ENCODE peak calls at places on chromosomes 13 and 19, in four cellular contexts. H is K562, U is HepG2, E is GM12878. G is an unnamed sample.

GRCh38 chr19:3880471-3881271 is at the start of gene ATCAY:
- DNase-seq in U (no peak), E (no peak), H (no peak), G (no peak)

GRCh38 chr19:37979547-37980082 is 72.6 kb downstream of the SIPA1L3 start:
- DNase-seq in H (no peak), U (peak), E (peak), G (no peak)

GRCh38 chr13:101626925-101627555 is 174.6 kb downstream of the ITGBL1 start:
- DNase-seq in E (peak), U (no peak), H (no peak), G (no peak)

GRCh38 chr19:31892060-31892459 is 453.4 kb upstream of the ZNF507 start:
- DNase-seq in U (no peak), E (no peak), H (no peak), G (no peak)

GRCh38 chr13:40813662-40814454 is 24.4 kb downstream of the SLC25A15 start:
- DNase-seq in H (peak), U (peak), E (no peak), G (no peak)

GRCh38 chr19:31841755-31842154 is 492.5 kb upstream of the TSHZ3 start:
- DNase-seq in E (no peak), H (no peak), U (no peak), G (no peak)

GRCh38 chr13:36685912-36686311 is 12.1 kb downstream of the SERTM1 start:
- DNase-seq in E (no peak), H (no peak), U (no peak), G (no peak)

GRCh38 chr19:8832132-8833021 is at the start of the genes MBD3L1 and ZNF558:
- DNase-seq in E (peak), U (peak), H (peak), G (peak)

GRCh38 chr19:16328824-16329482 is 4.3 kb downstream of the KLF2 start:
- DNase-seq in H (peak), U (no peak), E (no peak), G (no peak)

GRCh38 chr13:70088926-70089325 is 18.7 kb upstream of the ATXN8OS start:
- DNase-seq in E (no peak), H (no peak), U (no peak), G (no peak)

GRCh38 chr13:96817336-96817941 is 176.8 kb downstream of the OXGR1 start:
- DNase-seq in E (no peak), H (peak), U (peak), G (peak)

GRCh38 chr19:16446108-16447014 is 25.4 kb downstream of the EPS15L1 start:
- DNase-seq in U (no peak), H (no peak), E (peak), G (no peak)

GRCh38 chr19:49767380-49767779 is 579 bp downstream of the AP2A1 start:
- DNase-seq in U (no peak), H (no peak), E (no peak), G (no peak)

GRCh38 chr19:15292847-15293582 is 39.3 kb downstream of the BRD4 start:
- DNase-seq in U (no peak), E (no peak), H (no peak), G (no peak)

GRCh38 chr13:21674271-21675009 is 3.6 kb downstream of the FGF9 start:
- DNase-seq in H (no peak), E (no peak), U (no peak), G (no peak)

GRCh38 chr19:32874605-32875004 is 5.0 kb upstream of the SLC7A9 start:
- DNase-seq in H (no peak), E (no peak), U (no peak), G (no peak)

GRCh38 chr13:70890289-70890688 is 782.0 kb upstream of the KLHL1 start:
- DNase-seq in H (no peak), E (no peak), U (peak), G (no peak)

DNA sequence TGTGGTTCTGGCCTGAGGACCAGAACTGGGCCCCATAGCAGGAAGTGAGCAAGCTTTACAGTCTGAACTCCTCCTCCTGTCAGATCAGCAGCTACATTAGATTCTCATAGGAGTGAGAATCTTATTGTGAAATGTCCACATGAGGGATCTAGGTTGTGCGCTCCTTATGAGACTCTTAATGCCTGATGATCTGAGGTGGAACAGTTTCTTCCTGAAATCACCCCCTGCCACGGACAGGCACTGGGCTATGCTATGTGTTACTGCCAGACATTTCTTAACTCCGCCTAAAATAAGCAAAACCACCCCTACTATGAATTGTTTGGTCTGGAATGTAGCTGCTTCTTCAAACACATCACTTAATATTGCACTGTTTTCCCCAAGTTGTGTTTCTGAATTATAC is 4.6 kb downstream of the FBXL3 start:
- DNase-seq in H (no peak), E (no peak), U (no peak), G (no peak)
- TF ChIP-seq MAX in H (no peak), E (no peak), U (no peak), G (no peak)

GRCh38 chr19:48695743-48696352 is at the start of gene FUT2:
- DNase-seq in H (no peak), U (no peak), E (no peak), G (no peak)
- TF ChIP-seq POLR2A in H (no peak), U (no peak), E (no peak), G (no peak)

GRCh38 chr19:48644839-48645651 is 942 bp downstream of the CA11 start:
- DNase-seq in H (peak), U (peak), E (no peak), G (peak)
- TF ChIP-seq JUNB in H (no peak), U (no peak), E (no peak), G (no peak)

GRCh38 chr19:18660939-18661338 is 22.5 kb upstream of the CRTC1 start:
- DNase-seq in U (no peak), E (no peak), H (no peak), G (no peak)

GRCh38 chr19:18661346-18661745 is 22.1 kb upstream of the CRTC1 start:
- DNase-seq in U (no peak), E (no peak), H (no peak), G (no peak)

GRCh38 chr19:18659281-18660050 is 22.6 kb downstream of the KLHL26 start:
- DNase-seq in E (no peak), U (no peak), H (no peak), G (no peak)

GRCh38 chr19:18658366-18658855 is 21.6 kb downstream of the KLHL26 start:
- DNase-seq in E (no peak), U (no peak), H (no peak), G (no peak)

GRCh38 chr19:18660051-18660910 is 23.2 kb upstream of the CRTC1 start:
- DNase-seq in H (peak), U (no peak), E (no peak), G (peak)
- TF ChIP-seq MAX in H (no peak), U (no peak), E (no peak), G (no peak)

GRCh38 chr19:57558525-57558924 is 1.1 kb downstream of the ZNF550 start:
- DNase-seq in U (peak), H (peak), E (no peak), G (no peak)

GRCh38 chr19:57560049-57560491 is 407 bp upstream of the ZNF550 start:
- DNase-seq in U (no peak), E (no peak), H (no peak), G (no peak)

GRCh38 chr19:57559008-57559403 is 657 bp downstream of the ZNF550 start:
- DNase-seq in H (peak), E (no peak), U (peak), G (peak)

GRCh38 chr19:57563547-57563946 is 3.9 kb upstream of the ZNF550 start:
- DNase-seq in H (peak), U (no peak), E (no peak), G (no peak)

GRCh38 chr19:57559404-57560025 is at the start of gene ZNF550:
- DNase-seq in E (peak), H (peak), U (peak), G (peak)
- TF ChIP-seq POLR2A in E (peak), H (peak), U (peak), G (peak)

GRCh38 chr13:79267560-79267959 is 138.5 kb downstream of the RBM26 start:
- DNase-seq in E (no peak), U (no peak), H (no peak), G (no peak)
- TF ChIP-seq JUNB in E (no peak), U (no peak), H (no peak), G (no peak)

GRCh38 chr13:77521595-77522367 is 13.7 kb upstream of the SCEL start:
- DNase-seq in U (no peak), E (no peak), H (no peak), G (peak)

GRCh38 chr13:77522444-77522843 is 13.1 kb upstream of the SCEL start:
- DNase-seq in U (no peak), H (no peak), E (no peak), G (no peak)

GRCh38 chr13:77523386-77523785 is 12.1 kb upstream of the SCEL start:
- DNase-seq in E (no peak), U (no peak), H (no peak), G (no peak)

GRCh38 chr13:77519808-77520207 is 15.7 kb upstream of the SCEL start:
- DNase-seq in H (no peak), E (no peak), U (no peak), G (no peak)

GRCh38 chr13:77521194-77521593 is 14.3 kb upstream of the SCEL start:
- DNase-seq in H (no peak), E (no peak), U (no peak), G (peak)
- TF ChIP-seq MAX in H (no peak), E (no peak), U (no peak), G (no peak)

DNA sequence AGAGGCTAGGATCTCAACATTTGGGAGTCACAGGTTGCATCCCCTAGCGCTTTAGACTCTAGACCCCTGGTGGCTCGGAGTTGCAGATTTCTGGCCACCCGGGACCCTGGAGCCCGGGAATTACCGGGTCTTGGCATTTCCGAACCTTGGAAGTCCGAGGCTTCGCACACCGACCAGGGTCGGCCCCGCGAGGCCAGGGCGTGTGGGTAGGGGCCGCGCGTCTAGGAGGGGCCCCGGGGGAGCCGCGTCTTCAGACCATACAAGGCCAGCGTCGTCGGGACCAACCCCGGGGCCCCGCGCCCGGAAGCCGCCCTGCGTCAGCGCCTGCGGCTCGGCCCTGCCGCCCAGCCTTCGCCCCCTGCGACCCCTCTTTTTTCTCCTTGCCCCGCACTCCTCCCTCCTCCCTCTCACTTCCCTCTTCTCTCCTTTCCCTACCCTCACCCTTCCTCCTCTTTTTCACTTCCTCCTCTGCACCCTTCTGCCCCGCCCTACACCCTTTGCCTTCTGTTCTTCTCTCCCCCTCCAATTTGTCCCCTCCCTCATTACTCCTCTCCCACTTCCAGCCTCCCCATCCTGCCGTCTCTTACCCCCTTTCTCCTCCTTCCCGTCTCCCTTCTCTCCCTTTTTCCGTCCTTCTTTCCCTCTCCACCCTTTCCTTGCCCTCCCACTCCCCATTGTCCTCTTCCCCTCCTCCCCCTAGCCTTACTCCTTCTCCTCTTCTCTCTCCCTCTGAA is 2.4 kb upstream of the PLEKHG2 start:
- DNase-seq in U (peak), H (peak), E (no peak), G (peak)
- TF ChIP-seq POLR2A in U (peak), H (peak), E (no peak), G (peak)

DNA sequence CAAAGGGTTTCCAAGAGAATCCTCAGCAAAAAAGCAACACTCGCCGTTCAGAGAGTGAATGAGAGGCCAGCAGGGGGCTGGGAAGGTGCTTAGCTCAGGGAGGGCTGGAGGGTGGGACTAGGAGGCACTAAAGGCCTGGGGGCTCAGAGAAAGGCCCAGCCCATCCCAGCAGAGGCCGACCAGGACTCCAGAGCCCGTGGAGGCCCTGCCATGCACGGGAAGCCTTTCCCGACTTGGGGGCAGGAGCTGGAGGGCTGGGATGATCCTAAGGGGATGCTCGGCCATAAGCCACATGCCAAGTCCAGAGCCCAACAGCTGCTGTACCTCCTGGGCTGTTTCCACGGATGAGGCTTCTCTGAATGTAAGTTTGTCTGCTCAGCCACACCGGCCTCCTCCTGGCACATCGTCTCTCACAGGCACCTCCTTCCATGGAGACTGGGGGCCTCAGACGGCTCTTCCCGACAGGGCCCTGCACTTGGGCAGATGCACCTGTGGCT is 19.5 kb downstream of the RASA3 start:
- DNase-seq in U (no peak), E (no peak), H (no peak), G (no peak)
- TF ChIP-seq JUNB in U (no peak), E (no peak), H (no peak), G (no peak)

GRCh38 chr19:45553464-45553863 is 31.1 kb downstream of the OPA3 start:
- DNase-seq in H (no peak), E (no peak), U (no peak), G (no peak)
- TF ChIP-seq MAX in H (no peak), E (no peak), U (no peak), G (no peak)

G was measured in A549.